ENCODE peak calls at places on chromosomes 12 and 14, in six cellular contexts. V is body of pancreas; O is A549; X is effector memory CD4-positive, alpha-beta T cell; U is hepatocyte; Y is aorta. M is an unnamed sample.

GRCh38 chr12:109346920-109347319 is 780 bp upstream of the MYO1H start:
- DNase-seq in V (no peak), O (peak; percentile 32), X (no peak), U (no peak), Y (no peak), M (no peak)

GRCh38 chr14:61611880-61612630 is 83.3 kb upstream of the HIF1A start:
- DNase-seq in V (no peak), O (no peak), X (no peak), U (no peak), Y (no peak), M (no peak)

GRCh38 chr12:132028111-132028510 is 78.4 kb downstream of the EP400 start:
- DNase-seq in V (no peak), O (no peak), X (no peak), U (no peak), Y (peak; percentile 61), M (no peak)

GRCh38 chr12:13374783-13375182 is 178.3 kb downstream of the EMP1 start:
- DNase-seq in V (no peak), O (no peak), X (no peak), U (no peak), Y (no peak), M (no peak)

GRCh38 chr14:45177081-45177480 is 41.4 kb downstream of the FANCM start:
- DNase-seq in V (no peak), O (no peak), X (no peak), U (no peak), Y (no peak), M (no peak)

GRCh38 chr12:49566361-49566760 is 1.6 kb downstream of the MCRS1 start:
- DNase-seq in V (no peak), O (no peak), X (no peak), U (no peak), Y (peak; percentile 62), M (no peak)

GRCh38 chr12:64990991-64991570 is 130.0 kb downstream of the WIF1 start:
- DNase-seq in V (no peak), O (no peak), X (no peak), U (no peak), Y (no peak), M (no peak)

GRCh38 chr12:29691146-29691854 is 92.4 kb downstream of the TMTC1 start:
- DNase-seq in V (no peak), O (no peak), X (no peak), U (no peak), Y (no peak), M (no peak)

GRCh38 chr14:94005324-94005723 is 8.2 kb downstream of the CCDC197 start:
- DNase-seq in V (no peak), O (no peak), X (no peak), U (no peak), Y (no peak), M (no peak)

GRCh38 chr14:32019271-32019670 is 57.8 kb upstream of the ARHGAP5 start:
- DNase-seq in V (no peak), O (no peak), X (no peak), U (no peak), Y (no peak), M (no peak)

GRCh38 chr12:123055281-123055766 is 74.8 kb downstream of the ARL6IP4 start:
- DNase-seq in V (no peak), O (no peak), X (no peak), U (no peak), Y (peak; percentile 33), M (no peak)

GRCh38 chr14:36662258-36662542 is 540 bp downstream of the PAX9 start:
- DNase-seq in V (no peak), O (no peak), X (no peak), U (no peak), Y (no peak), M (no peak)

GRCh38 chr14:34781242-34781641 is 66.8 kb upstream of the CFL2 start:
- DNase-seq in V (no peak), O (no peak), X (no peak), U (no peak), Y (no peak), M (no peak)

GRCh38 chr14:105192866-105193731 is 12.0 kb upstream of the NUDT14 start:
- DNase-seq in V (no peak), O (no peak), X (no peak), U (no peak), Y (no peak), M (no peak)

GRCh38 chr12:94792690-94793089 is 142.3 kb upstream of the TMCC3 start:
- DNase-seq in V (peak; percentile 26), O (no peak), X (no peak), U (peak; percentile 48), Y (no peak), M (no peak)

GRCh38 chr12:47400251-47400650 is 305.6 kb downstream of the RPAP3 start:
- DNase-seq in V (no peak), O (no peak), X (no peak), U (no peak), Y (no peak), M (no peak)

GRCh38 chr12:89140580-89141236 is 211.6 kb downstream of the DUSP6 start:
- DNase-seq in V (no peak), O (no peak), X (no peak), U (no peak), Y (no peak), M (no peak)

GRCh38 chr12:32249701-32250270 is 143.1 kb downstream of the BICD1 start:
- DNase-seq in V (no peak), O (no peak), X (no peak), U (no peak), Y (no peak), M (no peak)

GRCh38 chr12:32254260-32254659 is 145.1 kb upstream of the FGD4 start:
- DNase-seq in V (no peak), O (no peak), X (no peak), U (no peak), Y (no peak), M (no peak)

GRCh38 chr12:32253154-32253795 is 146.1 kb upstream of the FGD4 start:
- DNase-seq in V (no peak), O (no peak), X (no peak), U (no peak), Y (no peak), M (no peak)

GRCh38 chr12:32248594-32249140 is 142.0 kb downstream of the BICD1 start:
- DNase-seq in V (no peak), O (no peak), X (no peak), U (peak; percentile 62), Y (no peak), M (no peak)

GRCh38 chr12:32252199-32253073 is 145.8 kb downstream of the BICD1 start:
- DNase-seq in V (no peak), O (no peak), X (no peak), U (no peak), Y (no peak), M (no peak)
- H3K27ac ChIP-seq in V (no peak overlapping the region), O (no peak overlapping the region), X (no peak overlapping the region), U (no peak overlapping the region), Y (no peak overlapping the region), M (no peak overlapping the region)

GRCh38 chr12:104130760-104131159 is 7.2 kb downstream of the NFYB start:
- DNase-seq in V (no peak), O (no peak), X (no peak), U (no peak), Y (no peak), M (no peak)

GRCh38 chr12:104134882-104135281 is 3.1 kb downstream of the NFYB start:
- DNase-seq in V (no peak), O (no peak), X (no peak), U (no peak), Y (no peak), M (no peak)

GRCh38 chr12:104133861-104134260 is 4.1 kb downstream of the NFYB start:
- DNase-seq in V (no peak), O (no peak), X (no peak), U (no peak), Y (no peak), M (no peak)

GRCh38 chr12:104131609-104132008 is 6.4 kb downstream of the NFYB start:
- DNase-seq in V (no peak), O (no peak), X (no peak), U (no peak), Y (no peak), M (no peak)

DNA sequence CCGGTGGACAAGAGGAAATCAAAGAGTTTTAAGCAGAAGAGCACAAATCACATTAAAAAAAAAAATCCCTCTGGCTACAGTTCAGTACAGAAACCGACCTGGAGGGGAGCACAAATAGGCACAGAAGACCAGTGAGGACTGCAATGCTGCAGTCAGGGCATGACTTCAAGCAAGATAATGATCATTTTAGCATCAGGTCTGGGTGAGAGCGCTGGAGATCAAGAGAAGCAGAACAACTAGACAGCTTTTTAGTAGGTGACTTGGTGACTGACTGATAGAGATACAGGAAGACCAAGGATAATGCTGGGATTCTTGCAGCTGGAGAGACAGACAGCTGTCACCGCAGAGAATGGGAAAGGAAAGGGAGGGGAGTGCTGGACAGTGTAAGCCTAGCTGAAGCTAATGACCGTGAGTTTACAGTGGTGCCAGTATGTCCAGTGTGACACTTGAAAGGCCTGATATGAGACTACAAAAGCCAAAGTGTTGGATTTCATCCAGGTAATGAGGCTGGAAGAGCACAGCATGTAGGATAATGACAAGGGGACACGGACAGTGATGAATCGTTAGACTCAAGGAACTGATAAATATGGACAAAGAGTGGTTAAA is 5.6 kb downstream of the NFYB start:
- DNase-seq in V (no peak), O (no peak), X (no peak), U (no peak), Y (no peak), M (no peak)
- H3K27ac ChIP-seq in V (no peak overlapping the region), O (peak overlapping the region; percentile 19), X (no peak overlapping the region), U (no peak overlapping the region), Y (no peak overlapping the region), M (no peak overlapping the region)

GRCh38 chr12:19273482-19274330 is 144.2 kb downstream of the PLEKHA5 start:
- DNase-seq in V (peak; percentile 72), O (peak; percentile 79), X (peak; percentile 61), U (peak; percentile 63), Y (peak; percentile 86), M (peak; percentile 62)
- H3K27ac ChIP-seq in V (no peak overlapping the region), O (peak overlapping the region; percentile 67), X (no peak overlapping the region), U (peak overlapping the region; percentile 20), Y (no peak overlapping the region), M (no peak overlapping the region)

GRCh38 chr12:68106160-68106559 is 53.4 kb downstream of the IFNG start:
- DNase-seq in V (no peak), O (no peak), X (no peak), U (no peak), Y (no peak), M (no peak)

GRCh38 chr12:68111995-68112394 is 47.5 kb downstream of the IFNG start:
- DNase-seq in V (no peak), O (no peak), X (no peak), U (no peak), Y (no peak), M (no peak)

GRCh38 chr12:68109444-68110217 is 49.9 kb downstream of the IFNG start:
- DNase-seq in V (peak; percentile 45), O (no peak), X (no peak), U (no peak), Y (no peak), M (no peak)

GRCh38 chr12:68106660-68107059 is 52.9 kb downstream of the IFNG start:
- DNase-seq in V (no peak), O (no peak), X (no peak), U (no peak), Y (no peak), M (no peak)

DNA sequence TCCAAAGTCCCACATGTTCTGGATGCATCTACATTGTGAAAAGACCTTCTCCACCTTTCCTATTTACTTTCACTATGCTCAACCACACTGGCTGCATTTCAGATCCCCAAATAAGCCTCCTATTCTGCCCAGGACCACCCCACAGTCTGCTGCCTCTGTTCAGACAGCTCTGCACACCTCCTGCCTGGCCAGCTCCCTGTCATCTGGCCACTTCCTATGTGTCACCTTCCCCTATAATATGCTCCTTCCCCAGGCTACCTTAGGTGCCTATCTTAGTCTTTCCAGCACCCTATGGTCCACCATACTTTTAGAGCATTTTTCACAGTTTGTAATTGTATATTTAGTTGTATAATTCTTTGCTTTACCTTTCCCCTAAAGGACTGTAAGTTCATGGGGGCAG is 50.5 kb downstream of the IFNG start:
- DNase-seq in V (no peak), O (no peak), X (no peak), U (no peak), Y (no peak), M (no peak)
- H3K27ac ChIP-seq in V (no peak overlapping the region), O (no peak overlapping the region), X (no peak overlapping the region), U (no peak overlapping the region), Y (no peak overlapping the region), M (no peak overlapping the region)

M was measured in CD4-positive, alpha-beta memory T cell.